ENCODE peak calls at places on chromosomes 13 and 19, in ten cellular contexts. One of them, this sample, is unnamed.
A peak's percentile ranks its signal among the peaks of the same experiment; 100 is the strongest.

GRCh38 chr13:64248371-64249065 is 2832.9 kb upstream of the PCDH20 start:
- DNase-seq in NCI-H1930: no peak
- DNase-seq in stimulated activated CD4-positive, alpha-beta T cell treated with anti-CD3 and anti-CD28 coated beads, Interleukin-1b, Interleukin-23, amount 100 ng/mL, for 24 hours: no peak
- DNase-seq in HuH-7.5: no peak
- DNase-seq in osteocyte: no peak
- DNase-seq in T-helper 1 cell: no peak
- DNase-seq in activated T-cell treated with anti-CD3 and anti-CD28 coated beads, Interleukin-2, amount 50 U/mL, for 4 hours: no peak
- DNase-seq in NCI-H774: no peak
- DNase-seq in iris pigment epithelial cell: peak; percentile 48
- DNase-seq in left lobe of liver: no peak
- DNase-seq in this sample: peak; percentile 29

GRCh38 chr13:77800219-77800618 is 102.7 kb downstream of the SLAIN1 start:
- DNase-seq in iris pigment epithelial cell: no peak
- DNase-seq in NCI-H1930: no peak
- DNase-seq in T-helper 1 cell: no peak
- DNase-seq in left lobe of liver: no peak
- DNase-seq in osteocyte: no peak
- DNase-seq in stimulated activated CD4-positive, alpha-beta T cell treated with anti-CD3 and anti-CD28 coated beads, Interleukin-1b, Interleukin-23, amount 100 ng/mL, for 24 hours: no peak
- DNase-seq in activated T-cell treated with anti-CD3 and anti-CD28 coated beads, Interleukin-2, amount 50 U/mL, for 4 hours: no peak
- DNase-seq in NCI-H774: no peak
- DNase-seq in HuH-7.5: no peak
- DNase-seq in this sample: no peak

GRCh38 chr13:99659234-99659633 is 158.0 kb downstream of the TM9SF2 start:
- DNase-seq in stimulated activated CD4-positive, alpha-beta T cell treated with anti-CD3 and anti-CD28 coated beads, Interleukin-1b, Interleukin-23, amount 100 ng/mL, for 24 hours: no peak
- DNase-seq in HuH-7.5: no peak
- DNase-seq in NCI-H1930: no peak
- DNase-seq in iris pigment epithelial cell: no peak
- DNase-seq in activated T-cell treated with anti-CD3 and anti-CD28 coated beads, Interleukin-2, amount 50 U/mL, for 4 hours: no peak
- DNase-seq in NCI-H774: peak; percentile 16
- DNase-seq in osteocyte: no peak
- DNase-seq in left lobe of liver: no peak
- DNase-seq in T-helper 1 cell: no peak
- DNase-seq in this sample: no peak

GRCh38 chr13:46475586-46475991 is 77.4 kb upstream of the LRCH1 start:
- DNase-seq in iris pigment epithelial cell: peak; percentile 30
- DNase-seq in osteocyte: no peak
- DNase-seq in HuH-7.5: no peak
- DNase-seq in NCI-H774: no peak
- DNase-seq in left lobe of liver: no peak
- DNase-seq in stimulated activated CD4-positive, alpha-beta T cell treated with anti-CD3 and anti-CD28 coated beads, Interleukin-1b, Interleukin-23, amount 100 ng/mL, for 24 hours: no peak
- DNase-seq in T-helper 1 cell: no peak
- DNase-seq in activated T-cell treated with anti-CD3 and anti-CD28 coated beads, Interleukin-2, amount 50 U/mL, for 4 hours: no peak
- DNase-seq in NCI-H1930: no peak
- DNase-seq in this sample: peak; percentile 40

GRCh38 chr13:24304620-24305019 is 4.8 kb upstream of the C1QTNF9 start:
- DNase-seq in osteocyte: no peak
- DNase-seq in HuH-7.5: no peak
- DNase-seq in activated T-cell treated with anti-CD3 and anti-CD28 coated beads, Interleukin-2, amount 50 U/mL, for 4 hours: no peak
- DNase-seq in iris pigment epithelial cell: peak; percentile 22
- DNase-seq in NCI-H774: no peak
- DNase-seq in NCI-H1930: no peak
- DNase-seq in T-helper 1 cell: no peak
- DNase-seq in stimulated activated CD4-positive, alpha-beta T cell treated with anti-CD3 and anti-CD28 coated beads, Interleukin-1b, Interleukin-23, amount 100 ng/mL, for 24 hours: no peak
- DNase-seq in left lobe of liver: no peak
- DNase-seq in this sample: no peak

GRCh38 chr19:3482507-3483225 is 575 bp downstream of the SMIM44 start:
- DNase-seq in T-helper 1 cell: no peak
- DNase-seq in HuH-7.5: no peak
- DNase-seq in iris pigment epithelial cell: no peak
- DNase-seq in NCI-H1930: no peak
- DNase-seq in activated T-cell treated with anti-CD3 and anti-CD28 coated beads, Interleukin-2, amount 50 U/mL, for 4 hours: no peak
- DNase-seq in left lobe of liver: no peak
- DNase-seq in osteocyte: no peak
- DNase-seq in NCI-H774: peak; percentile 40
- DNase-seq in stimulated activated CD4-positive, alpha-beta T cell treated with anti-CD3 and anti-CD28 coated beads, Interleukin-1b, Interleukin-23, amount 100 ng/mL, for 24 hours: no peak
- DNase-seq in this sample: no peak

GRCh38 chr19:12944064-12944674 is 1.5 kb upstream of the RAD23A start:
- DNase-seq in NCI-H1930: no peak
- DNase-seq in osteocyte: no peak
- DNase-seq in iris pigment epithelial cell: no peak
- DNase-seq in stimulated activated CD4-positive, alpha-beta T cell treated with anti-CD3 and anti-CD28 coated beads, Interleukin-1b, Interleukin-23, amount 100 ng/mL, for 24 hours: no peak
- DNase-seq in activated T-cell treated with anti-CD3 and anti-CD28 coated beads, Interleukin-2, amount 50 U/mL, for 4 hours: no peak
- DNase-seq in NCI-H774: no peak
- DNase-seq in T-helper 1 cell: no peak
- DNase-seq in left lobe of liver: no peak
- DNase-seq in HuH-7.5: no peak
- DNase-seq in this sample: no peak

GRCh38 chr19:44947041-44947581 is 1.3 kb downstream of the APOC2 start:
- DNase-seq in stimulated activated CD4-positive, alpha-beta T cell treated with anti-CD3 and anti-CD28 coated beads, Interleukin-1b, Interleukin-23, amount 100 ng/mL, for 24 hours: no peak
- DNase-seq in osteocyte: no peak
- DNase-seq in left lobe of liver: no peak
- DNase-seq in activated T-cell treated with anti-CD3 and anti-CD28 coated beads, Interleukin-2, amount 50 U/mL, for 4 hours: no peak
- DNase-seq in NCI-H1930: no peak
- DNase-seq in NCI-H774: no peak
- DNase-seq in HuH-7.5: no peak
- DNase-seq in T-helper 1 cell: no peak
- DNase-seq in iris pigment epithelial cell: no peak
- DNase-seq in this sample: no peak

GRCh38 chr19:57452307-57452706 is 4.6 kb downstream of the VN1R1 start:
- DNase-seq in T-helper 1 cell: no peak
- DNase-seq in HuH-7.5: no peak
- DNase-seq in stimulated activated CD4-positive, alpha-beta T cell treated with anti-CD3 and anti-CD28 coated beads, Interleukin-1b, Interleukin-23, amount 100 ng/mL, for 24 hours: no peak
- DNase-seq in left lobe of liver: no peak
- DNase-seq in NCI-H1930: no peak
- DNase-seq in iris pigment epithelial cell: no peak
- DNase-seq in osteocyte: no peak
- DNase-seq in NCI-H774: no peak
- DNase-seq in activated T-cell treated with anti-CD3 and anti-CD28 coated beads, Interleukin-2, amount 50 U/mL, for 4 hours: no peak
- DNase-seq in this sample: no peak

GRCh38 chr19:43552616-43553015 is 19.6 kb downstream of the ZNF575 start:
- DNase-seq in NCI-H774: no peak
- DNase-seq in left lobe of liver: no peak
- DNase-seq in iris pigment epithelial cell: no peak
- DNase-seq in T-helper 1 cell: no peak
- DNase-seq in osteocyte: no peak
- DNase-seq in stimulated activated CD4-positive, alpha-beta T cell treated with anti-CD3 and anti-CD28 coated beads, Interleukin-1b, Interleukin-23, amount 100 ng/mL, for 24 hours: no peak
- DNase-seq in NCI-H1930: no peak
- DNase-seq in activated T-cell treated with anti-CD3 and anti-CD28 coated beads, Interleukin-2, amount 50 U/mL, for 4 hours: no peak
- DNase-seq in HuH-7.5: no peak
- DNase-seq in this sample: no peak

GRCh38 chr13:99859178-99860177 is 112.1 kb downstream of the ZIC5 start:
- DNase-seq in NCI-H1930: no peak
- DNase-seq in activated T-cell treated with anti-CD3 and anti-CD28 coated beads, Interleukin-2, amount 50 U/mL, for 4 hours: no peak
- DNase-seq in NCI-H774: no peak
- DNase-seq in iris pigment epithelial cell: no peak
- DNase-seq in HuH-7.5: no peak
- DNase-seq in osteocyte: no peak
- DNase-seq in T-helper 1 cell: peak; percentile 48
- DNase-seq in stimulated activated CD4-positive, alpha-beta T cell treated with anti-CD3 and anti-CD28 coated beads, Interleukin-1b, Interleukin-23, amount 100 ng/mL, for 24 hours: peak; percentile 20
- DNase-seq in left lobe of liver: no peak
- DNase-seq in this sample: no peak

GRCh38 chr19:47032171-47032811 is 12.7 kb downstream of the NPAS1 start:
- DNase-seq in activated T-cell treated with anti-CD3 and anti-CD28 coated beads, Interleukin-2, amount 50 U/mL, for 4 hours: peak; percentile 69
- DNase-seq in stimulated activated CD4-positive, alpha-beta T cell treated with anti-CD3 and anti-CD28 coated beads, Interleukin-1b, Interleukin-23, amount 100 ng/mL, for 24 hours: peak; percentile 42
- DNase-seq in NCI-H1930: peak; percentile 52
- DNase-seq in iris pigment epithelial cell: peak; percentile 20
- DNase-seq in T-helper 1 cell: peak; percentile 56
- DNase-seq in HuH-7.5: peak; percentile 92
- DNase-seq in NCI-H774: peak; percentile 30
- DNase-seq in left lobe of liver: no peak
- DNase-seq in osteocyte: no peak
- DNase-seq in this sample: no peak

GRCh38 chr13:52599853-52600603 is 42.2 kb upstream of the HNRNPA1L2 start:
- DNase-seq in stimulated activated CD4-positive, alpha-beta T cell treated with anti-CD3 and anti-CD28 coated beads, Interleukin-1b, Interleukin-23, amount 100 ng/mL, for 24 hours: no peak
- DNase-seq in osteocyte: peak; percentile 87
- DNase-seq in iris pigment epithelial cell: peak; percentile 47
- DNase-seq in T-helper 1 cell: peak; percentile 6
- DNase-seq in NCI-H1930: peak; percentile 45
- DNase-seq in NCI-H774: peak; percentile 22
- DNase-seq in HuH-7.5: peak; percentile 51
- DNase-seq in activated T-cell treated with anti-CD3 and anti-CD28 coated beads, Interleukin-2, amount 50 U/mL, for 4 hours: no peak
- DNase-seq in left lobe of liver: no peak
- DNase-seq in this sample: peak; percentile 33

GRCh38 chr13:98507060-98507797 is 69.7 kb downstream of the STK24 start:
- DNase-seq in NCI-H774: peak; percentile 37
- DNase-seq in stimulated activated CD4-positive, alpha-beta T cell treated with anti-CD3 and anti-CD28 coated beads, Interleukin-1b, Interleukin-23, amount 100 ng/mL, for 24 hours: no peak
- DNase-seq in iris pigment epithelial cell: peak; percentile 54
- DNase-seq in left lobe of liver: peak; percentile 64
- DNase-seq in activated T-cell treated with anti-CD3 and anti-CD28 coated beads, Interleukin-2, amount 50 U/mL, for 4 hours: no peak
- DNase-seq in HuH-7.5: no peak
- DNase-seq in osteocyte: peak; percentile 86
- DNase-seq in T-helper 1 cell: no peak
- DNase-seq in NCI-H1930: no peak
- DNase-seq in this sample: peak; percentile 56

GRCh38 chr13:30394798-30395191 is 27.5 kb upstream of the UBE2L5 start:
- DNase-seq in left lobe of liver: no peak
- DNase-seq in HuH-7.5: no peak
- DNase-seq in NCI-H1930: no peak
- DNase-seq in osteocyte: no peak
- DNase-seq in activated T-cell treated with anti-CD3 and anti-CD28 coated beads, Interleukin-2, amount 50 U/mL, for 4 hours: no peak
- DNase-seq in iris pigment epithelial cell: peak; percentile 16
- DNase-seq in T-helper 1 cell: peak; percentile 76
- DNase-seq in NCI-H774: no peak
- DNase-seq in stimulated activated CD4-positive, alpha-beta T cell treated with anti-CD3 and anti-CD28 coated beads, Interleukin-1b, Interleukin-23, amount 100 ng/mL, for 24 hours: no peak
- DNase-seq in this sample: peak; percentile 48

This sample was measured in astrocyte of the spinal cord.